ENCODE peak calls at places on chromosomes 1 and 21, in four cellular contexts. D is spleen, B is GM12878, I is right lobe of liver. A is an unnamed sample.
A peak's percentile ranks its signal among the peaks of the same experiment; 100 is the strongest.

GRCh38 chr21:36727886-36728285 is 29.0 kb downstream of the SIM2 start:
- DNase-seq in D (peak; percentile 15), I (no peak), B (no peak), A (no peak)

GRCh38 chr1:183291802-183292515 is 105.9 kb downstream of the LAMC2 start:
- DNase-seq in I (no peak), D (no peak), B (no peak), A (no peak)

GRCh38 chr1:216566809-216567208 is 143.6 kb upstream of the USH2A start:
- DNase-seq in I (no peak), D (no peak), B (no peak), A (no peak)

GRCh38 chr1:234956821-234957329 is 171.8 kb downstream of the TOMM20 start:
- DNase-seq in D (no peak), I (peak; percentile 55), B (no peak), A (no peak)

GRCh38 chr1:147647796-147648633 is 22.3 kb downstream of the ACP6 start:
- DNase-seq in B (no peak), I (no peak), D (no peak), A (no peak)

GRCh38 chr21:36908260-36908908 is 58.1 kb downstream of the HLCS start:
- DNase-seq in B (no peak), D (no peak), I (no peak), A (no peak)

GRCh38 chr1:54272772-54273091 is 72.8 kb downstream of the MRPL37 start:
- DNase-seq in B (no peak), D (no peak), I (no peak), A (no peak)

GRCh38 chr1:2350911-2351655 is 40.3 kb downstream of the MORN1 start:
- DNase-seq in D (peak; percentile 59), I (no peak), B (no peak), A (no peak)

GRCh38 chr1:207152792-207153434 is 48.9 kb downstream of the C4BPA start:
- DNase-seq in I (no peak), D (no peak), B (no peak), A (no peak)

GRCh38 chr1:11731719-11732283 is 4.1 kb upstream of the AGTRAP start:
- DNase-seq in B (no peak), I (peak; percentile 66), D (peak; percentile 85), A (peak; percentile 58)

GRCh38 chr1:2127181-2128145 is 67.1 kb downstream of the FAAP20 start:
- DNase-seq in B (no peak), D (peak; percentile 80), I (no peak), A (no peak)

GRCh38 chr1:150420560-150421265 is 56.8 kb downstream of the RPRD2 start:
- DNase-seq in D (no peak), I (no peak), B (no peak), A (no peak)

GRCh38 chr1:1777510-1777909 is 760 bp downstream of the NADK start:
- DNase-seq in D (no peak), B (no peak), I (no peak), A (no peak)

GRCh38 chr1:224881762-224882211 is 47.7 kb upstream of the DNAH14 start:
- DNase-seq in D (no peak), I (no peak), B (peak; percentile 25), A (no peak)

GRCh38 chr1:182610606-182611194 is 6.5 kb upstream of the RGS16 start:
- DNase-seq in I (no peak), B (no peak), D (no peak), A (no peak)

GRCh38 chr1:68164970-68165369 is 67.4 kb downstream of the WLS start:
- DNase-seq in D (no peak), I (no peak), B (no peak), A (no peak)

GRCh38 chr1:58901008-58901407 is 117.2 kb upstream of the JUN start:
- DNase-seq in D (no peak), B (no peak), I (no peak), A (no peak)

GRCh38 chr1:54312874-54313316 is 93.3 kb downstream of the SSBP3 start:
- DNase-seq in B (no peak), D (no peak), I (no peak), A (peak; percentile 54)

GRCh38 chr1:201719812-201720521 is 109.0 kb upstream of the IPO9 start:
- DNase-seq in B (no peak), I (no peak), D (peak; percentile 60), A (no peak)

GRCh38 chr1:112693821-112694220 is 13.1 kb downstream of the RHOC start:
- DNase-seq in B (no peak), I (no peak), D (peak; percentile 60), A (no peak)

GRCh38 chr1:188846468-188846867 is 1631.2 kb downstream of the BRINP3 start:
- DNase-seq in I (no peak), D (no peak), B (no peak), A (no peak)

GRCh38 chr1:217453816-217454215 is 177.1 kb downstream of the GPATCH2 start:
- DNase-seq in D (no peak), B (no peak), I (no peak), A (no peak)

GRCh38 chr1:54499097-54500029 is 48.7 kb upstream of the ACOT11 start:
- DNase-seq in B (no peak), I (no peak), D (no peak), A (no peak)

GRCh38 chr1:205224736-205225135 is 3.0 kb upstream of the TMCC2 start:
- DNase-seq in B (no peak), I (no peak), D (no peak), A (no peak)

GRCh38 chr1:109466440-109467300 is at the start of gene SYPL2:
- DNase-seq in D (peak; percentile 80), I (peak; percentile 86), B (no peak), A (no peak)
- TF ChIP-seq POLR2A in D (no peak), I (peak; percentile 29), B (no peak), A (no peak)

GRCh38 chr1:13694886-13695684 is 4.9 kb upstream of the PRDM2 start:
- DNase-seq in I (no peak), B (no peak), D (no peak), A (no peak)

GRCh38 chr1:13699936-13700520 is at the start of gene PRDM2:
- DNase-seq in B (no peak), I (peak; percentile 52), D (peak; percentile 93), A (no peak)

GRCh38 chr1:13700521-13701273 is 709 bp downstream of the PRDM2 start:
- DNase-seq in B (no peak), D (peak; percentile 89), I (no peak), A (no peak)

GRCh38 chr1:13699510-13699909 is 478 bp upstream of the PRDM2 start:
- DNase-seq in B (no peak), D (peak; percentile 79), I (no peak), A (no peak)

DNA sequence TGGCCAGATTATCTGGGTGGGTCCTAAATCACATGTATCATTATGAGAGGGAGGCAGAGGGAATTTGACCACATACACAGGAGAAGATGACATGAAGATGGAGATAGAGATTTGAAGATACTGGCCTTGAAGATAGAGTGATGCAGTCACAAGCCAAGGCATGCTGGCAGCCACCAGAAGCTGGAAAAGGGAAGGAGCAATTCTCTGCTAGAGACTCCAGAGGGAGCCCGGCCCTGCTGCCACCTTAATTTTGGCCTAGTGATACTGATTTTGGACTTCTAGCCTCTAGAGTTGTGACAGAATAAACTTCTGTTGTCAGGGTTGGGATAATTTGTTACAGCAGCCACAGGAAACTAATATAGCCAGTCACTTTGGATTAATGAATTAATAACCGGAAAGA is 2.2 kb upstream of the PRDM2 start:
- DNase-seq in D (no peak), B (no peak), I (no peak), A (no peak)
- TF ChIP-seq CTCF in D (no peak), B (no peak), I (no peak), A (no peak)

GRCh38 chr1:40316595-40317393 is at the start of gene COL9A2:
- DNase-seq in B (no peak), D (peak; percentile 93), I (no peak), A (peak; percentile 41)
- TF ChIP-seq POLR2A in B (peak; percentile 15), D (no peak), I (no peak), A (no peak)

GRCh38 chr1:74468982-74469603 is 43.3 kb downstream of the LRRC53 start:
- DNase-seq in D (no peak), B (no peak), I (no peak), A (no peak)
- TF ChIP-seq CTCF in D (no peak), B (peak; percentile 48), I (peak; percentile 65), A (no peak)

GRCh38 chr1:17539526-17540254 is at the start of gene ARHGEF10L:
- DNase-seq in B (no peak), D (no peak), I (no peak), A (no peak)
- TF ChIP-seq POLR2A in B (no peak), D (no peak), I (no peak), A (no peak)

DNA sequence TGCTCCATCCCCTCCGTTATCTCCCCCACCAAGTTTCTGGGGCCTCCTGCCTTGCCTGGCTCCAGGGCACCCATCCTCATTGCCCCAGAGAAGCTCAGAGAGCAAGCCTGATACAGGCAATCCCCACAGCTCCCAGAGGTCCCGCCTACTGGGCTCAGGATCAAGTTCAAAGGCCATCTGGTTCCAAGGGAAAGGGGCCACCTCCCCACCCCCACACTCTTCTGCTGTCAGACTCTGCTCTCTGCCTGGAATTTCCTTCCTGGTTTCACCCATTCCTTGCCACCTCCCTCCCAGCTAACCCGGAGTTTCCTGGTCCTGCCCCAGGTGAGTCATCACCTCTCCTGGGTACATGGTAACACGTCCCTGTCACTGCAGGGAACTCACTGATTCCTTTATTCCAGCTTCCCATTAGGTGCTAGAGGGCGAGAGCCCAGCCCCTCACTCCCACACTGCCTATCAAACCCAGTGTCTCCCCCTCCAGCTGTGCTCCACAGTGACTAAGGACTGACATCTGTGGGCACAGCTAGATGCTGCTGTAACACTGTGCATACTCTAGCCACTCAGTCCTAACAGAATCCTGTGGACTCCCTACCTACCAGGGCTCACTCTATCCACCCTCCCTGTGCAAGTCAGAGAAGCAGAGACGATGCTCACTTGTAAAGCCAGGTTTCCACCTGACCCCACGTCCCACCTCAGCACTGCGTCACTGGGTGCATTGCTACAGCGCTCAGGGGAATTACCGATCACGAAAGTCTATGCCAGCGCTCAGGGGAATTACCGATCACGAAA is 21.8 kb downstream of the RSPH1 start:
- DNase-seq in D (no peak), I (peak; percentile 74), B (no peak), A (no peak)
- TF ChIP-seq CTCF in D (no peak), I (no peak), B (no peak), A (no peak)

GRCh38 chr1:93847811-93848288 is 31.2 kb downstream of the DNTTIP2 start:
- DNase-seq in D (peak; percentile 93), B (no peak), I (peak; percentile 70), A (peak; percentile 57)

GRCh38 chr1:93846151-93846928 is 32.7 kb downstream of the DNTTIP2 start:
- DNase-seq in B (no peak), D (peak; percentile 98), I (peak; percentile 90), A (peak; percentile 86)

GRCh38 chr1:93845554-93846150 is 33.4 kb downstream of the DNTTIP2 start:
- DNase-seq in D (no peak), I (no peak), B (no peak), A (no peak)

GRCh38 chr1:93848352-93848883 is 30.6 kb downstream of the DNTTIP2 start:
- DNase-seq in B (no peak), D (no peak), I (no peak), A (no peak)

GRCh38 chr1:93846929-93847810 is 31.8 kb downstream of the DNTTIP2 start:
- DNase-seq in B (peak; percentile 92), I (peak; percentile 90), D (peak; percentile 95), A (peak; percentile 88)
- TF ChIP-seq POLR2A in B (peak; percentile 69), I (peak; percentile 39), D (peak; percentile 13), A (peak; percentile 13)

GRCh38 chr1:176206961-176207902 is at the start of gene COP1:
- DNase-seq in B (peak; percentile 96), I (peak; percentile 98), D (peak; percentile 99), A (peak; percentile 94)
- TF ChIP-seq CTCF in B (no peak), I (peak; percentile 8), D (no peak), A (no peak)

GRCh38 chr1:155940993-155941844 is at the start of gene RXFP4:
- DNase-seq in I (no peak), B (no peak), D (peak; percentile 74), A (no peak)
- TF ChIP-seq POLR2A in I (no peak), B (peak; percentile 60), D (no peak), A (no peak)